ENCODE peak calls at places on chromosomes 1 and 21, in five cellular contexts. D is DND-41, L is IMR-90, W is A549, M is upper lobe of right lung. K is an unnamed sample.

GRCh38 chr1:214364335-214364734 is 83.4 kb downstream of the SMYD2 start:
- DNase-seq in D (no peak), L (no peak), W (no peak), M (no peak), K (no peak)

GRCh38 chr1:203075249-203076030 is 10.4 kb downstream of the MYOG start:
- DNase-seq in D (no peak), L (no peak), W (no peak), M (no peak), K (no peak)

GRCh38 chr1:199799116-199799515 is 228.4 kb upstream of the NR5A2 start:
- DNase-seq in D (no peak), L (no peak), W (no peak), M (no peak), K (no peak)

GRCh38 chr21:42336065-42336464 is 14.7 kb downstream of the TFF2 start:
- DNase-seq in D (no peak), L (peak), W (no peak), M (no peak), K (no peak)

GRCh38 chr1:220011620-220012019 is 34.7 kb downstream of the EPRS1 start:
- DNase-seq in D (no peak), L (peak), W (no peak), M (no peak), K (no peak)

GRCh38 chr1:55554611-55555010 is 339.4 kb upstream of the USP24 start:
- DNase-seq in D (no peak), L (no peak), W (no peak), M (no peak), K (no peak)

GRCh38 chr1:53025034-53025777 is 36.8 kb upstream of the PODN start:
- DNase-seq in D (no peak), L (peak), W (peak), M (no peak), K (no peak)

GRCh38 chr1:116420417-116421200 is 47.6 kb downstream of the ATP1A1 start:
- DNase-seq in D (peak), L (no peak), W (no peak), M (no peak), K (peak)

GRCh38 chr1:220906561-220907334 is 27.5 kb downstream of the HLX start:
- DNase-seq in D (no peak), L (peak), W (peak), M (no peak), K (no peak)

GRCh38 chr21:43361127-43361492 is 65.8 kb downstream of the SIK1 start:
- DNase-seq in D (peak), L (peak), W (no peak), M (no peak), K (peak)

GRCh38 chr1:155192346-155193274 is 15.1 kb downstream of the THBS3 start:
- DNase-seq in D (no peak), L (no peak), W (no peak), M (peak), K (peak)
- TF ChIP-seq CTCF in D (no peak), L (no peak), W (no peak), M (no peak), K (no peak)

GRCh38 chr1:159897962-159898361 is 2.0 kb downstream of the CFAP45 start:
- DNase-seq in D (no peak), L (no peak), W (no peak), M (no peak), K (no peak)

GRCh38 chr1:159896086-159896930 is 3.7 kb downstream of the CFAP45 start:
- DNase-seq in D (no peak), L (no peak), W (no peak), M (no peak), K (no peak)

GRCh38 chr1:159898527-159898926 is 1.4 kb downstream of the CFAP45 start:
- DNase-seq in D (no peak), L (no peak), W (no peak), M (no peak), K (no peak)

GRCh38 chr1:159900086-159900680 is at the start of gene CFAP45:
- DNase-seq in D (no peak), L (peak), W (peak), M (peak), K (peak)

GRCh38 chr1:159900755-159901335 is 880 bp upstream of the CFAP45 start:
- DNase-seq in D (no peak), L (no peak), W (no peak), M (no peak), K (no peak)
- TF ChIP-seq CTCF in D (no peak), L (no peak), W (no peak), M (no peak), K (no peak)

DNA sequence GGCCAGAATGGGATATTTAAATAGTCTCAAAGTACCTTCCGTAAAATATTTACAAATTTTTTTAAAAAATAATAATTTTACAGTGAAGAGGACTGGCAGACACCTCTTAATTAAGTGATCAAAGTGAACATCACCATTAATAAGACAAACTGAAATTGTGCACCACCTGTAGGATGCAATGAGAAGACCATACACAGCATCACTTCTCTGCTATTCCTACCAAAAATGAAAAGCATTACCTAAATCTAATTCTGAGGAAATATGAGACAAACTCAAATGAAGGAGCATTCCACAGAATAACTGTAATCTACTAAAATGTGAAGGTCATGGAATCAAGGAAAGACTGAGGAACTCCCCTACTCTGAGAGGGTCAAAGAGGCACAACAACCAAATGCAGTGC is 68.2 kb upstream of the PRDX6 start:
- DNase-seq in D (no peak), L (no peak), W (no peak), M (no peak), K (no peak)
- TF ChIP-seq CTCF in D (peak), L (no peak), W (no peak), M (no peak), K (peak)

DNA sequence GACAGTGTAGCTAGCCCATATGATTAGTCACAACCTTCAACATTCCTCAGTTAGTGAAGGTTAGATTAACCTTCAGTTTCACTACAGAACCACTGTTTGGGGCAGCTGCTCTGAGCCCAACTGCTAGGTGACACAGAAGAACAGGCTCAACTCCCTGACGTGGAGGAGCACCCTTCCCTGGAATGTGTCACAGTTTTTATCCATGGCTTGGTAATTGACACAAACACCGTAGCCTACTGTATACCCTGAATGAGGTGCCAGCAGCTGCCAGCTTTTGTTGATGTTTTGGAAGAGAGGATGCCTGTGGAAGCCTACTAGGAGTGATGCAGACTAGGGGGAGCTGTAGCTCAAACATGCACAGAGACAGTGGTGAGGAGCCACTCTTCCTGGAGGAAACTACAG is 56.6 kb upstream of the CR2 start:
- DNase-seq in D (no peak), L (no peak), W (peak), M (no peak), K (no peak)
- TF ChIP-seq CTCF in D (no peak), L (no peak), W (no peak), M (no peak), K (no peak)

GRCh38 chr1:10867138-10867721 is 70.8 kb upstream of the CASZ1 start:
- DNase-seq in D (peak), L (peak), W (peak), M (peak), K (peak)
- TF ChIP-seq CTCF in D (peak), L (peak), W (peak), M (peak), K (peak)

GRCh38 chr1:44546403-44547053 is 127.8 kb downstream of the TMEM53 start:
- DNase-seq in D (no peak), L (no peak), W (no peak), M (peak), K (no peak)
- TF ChIP-seq CTCF in D (no peak), L (no peak), W (no peak), M (no peak), K (no peak)

GRCh38 chr1:180939706-180940094 is 27.0 kb downstream of the KIAA1614 start:
- DNase-seq in D (peak), L (no peak), W (no peak), M (no peak), K (no peak)

GRCh38 chr1:180937624-180938225 is 25.0 kb downstream of the KIAA1614 start:
- DNase-seq in D (peak), L (no peak), W (no peak), M (no peak), K (no peak)

GRCh38 chr1:180937012-180937372 is 24.3 kb downstream of the KIAA1614 start:
- DNase-seq in D (no peak), L (no peak), W (no peak), M (no peak), K (no peak)

GRCh38 chr1:180940445-180940844 is 27.7 kb downstream of the KIAA1614 start:
- DNase-seq in D (no peak), L (no peak), W (no peak), M (no peak), K (no peak)

GRCh38 chr1:180939072-180939705 is 26.5 kb downstream of the KIAA1614 start:
- DNase-seq in D (no peak), L (no peak), W (no peak), M (no peak), K (no peak)
- TF ChIP-seq CTCF in D (no peak), L (no peak), W (no peak), M (no peak), K (no peak)

GRCh38 chr1:201229771-201230635 is 39.4 kb downstream of the IGFN1 start:
- DNase-seq in D (no peak), L (peak), W (no peak), M (no peak), K (no peak)
- TF ChIP-seq CTCF in D (no peak), L (peak), W (peak), M (no peak), K (no peak)